ENCODE peak calls at places on chromosome 7, in six cellular contexts. Z is T-helper 1 cell; X is neural crest cell; Q is T-cell; M is Right ventricle myocardium superior; D is activated CD4-positive, alpha-beta memory T cell treated with anti-CD3 and anti-CD28 coated beads for 36 hours. U is an unnamed sample.

GRCh38 chr7:70267381-70267780 is 669.1 kb downstream of the AUTS2 start:
- DNase-seq in D (no peak), Z (no peak), X (no peak), M (no peak), Q (no peak), U (no peak)

GRCh38 chr7:139914306-139914747 is 85.3 kb downstream of the TBXAS1 start:
- DNase-seq in Z (no peak), X (no peak), D (no peak), Q (no peak), M (no peak), U (no peak)

GRCh38 chr7:41536116-41536515 is 166.8 kb downstream of the INHBA start:
- DNase-seq in Q (no peak), X (no peak), Z (no peak), M (no peak), D (no peak), U (no peak)

GRCh38 chr7:142549007-142549406 is 200.3 kb upstream of the PRSS1 start:
- DNase-seq in Z (no peak), X (no peak), Q (no peak), D (no peak), M (no peak), U (no peak)

GRCh38 chr7:48154792-48155413 is 16.4 kb upstream of the ABCA13 start:
- DNase-seq in X (peak), M (no peak), Q (no peak), D (peak), Z (no peak), U (no peak)

GRCh38 chr7:143345428-143345900 is 17.0 kb downstream of the FAM131B start:
- DNase-seq in D (peak), Q (peak), Z (peak), X (peak), M (peak), U (peak)

GRCh38 chr7:23247602-23248335 is 1.2 kb downstream of the GPNMB start:
- DNase-seq in X (no peak), D (no peak), Q (no peak), Z (no peak), M (peak), U (peak)

GRCh38 chr7:5420841-5421625 is 2.6 kb downstream of the TNRC18 start:
- DNase-seq in Q (no peak), X (peak), Z (no peak), D (peak), M (peak), U (peak)

GRCh38 chr7:127751062-127751722 is 99.2 kb downstream of the SND1 start:
- DNase-seq in Q (no peak), Z (no peak), X (no peak), D (no peak), M (no peak), U (no peak)

GRCh38 chr7:1523208-1523607 is 7.3 kb upstream of the MAFK start:
- DNase-seq in Z (no peak), M (no peak), Q (no peak), X (no peak), D (no peak), U (no peak)

GRCh38 chr7:158912406-158912805 is 56.0 kb downstream of the DYNC2I1 start:
- DNase-seq in M (no peak), Q (no peak), D (no peak), Z (no peak), X (no peak), U (no peak)

GRCh38 chr7:98078197-98078870 is 28.3 kb upstream of the LMTK2 start:
- DNase-seq in Z (no peak), X (no peak), D (no peak), M (no peak), Q (no peak), U (no peak)

GRCh38 chr7:27435461-27435860 is 192.9 kb downstream of the EVX1 start:
- DNase-seq in Q (no peak), Z (no peak), D (no peak), M (no peak), X (no peak), U (no peak)